ENCODE peak calls at places on chromosomes 4 and X, in eight cellular contexts. One of them, this sample, is unnamed.

GRCh38 chrX:30570505-30570904 is 7.1 kb downstream of the TASL start:
- DNase-seq in GM12865: peak
- DNase-seq in AG04449: no peak
- DNase-seq in right lobe of liver: no peak
- DNase-seq in fibroblast of mammary gland: peak
- DNase-seq in neural progenitor cell: no peak
- DNase-seq in stomach: no peak
- DNase-seq in HCT116: peak
- DNase-seq in this sample: no peak

GRCh38 chr4:16125571-16126445 is 42.0 kb upstream of the PROM1 start:
- DNase-seq in GM12865: no peak
- DNase-seq in AG04449: peak
- DNase-seq in right lobe of liver: no peak
- DNase-seq in fibroblast of mammary gland: no peak
- DNase-seq in neural progenitor cell: no peak
- DNase-seq in stomach: no peak
- DNase-seq in HCT116: no peak
- DNase-seq in this sample: no peak

GRCh38 chr4:107977482-107977881 is 12.2 kb upstream of the HADH start:
- DNase-seq in GM12865: no peak
- DNase-seq in AG04449: no peak
- DNase-seq in right lobe of liver: no peak
- DNase-seq in fibroblast of mammary gland: no peak
- DNase-seq in neural progenitor cell: no peak
- DNase-seq in stomach: no peak
- DNase-seq in HCT116: no peak
- DNase-seq in this sample: no peak

GRCh38 chr4:38673109-38673978 is 9.3 kb downstream of the KLF3 start:
- DNase-seq in GM12865: no peak
- DNase-seq in AG04449: no peak
- DNase-seq in right lobe of liver: peak
- DNase-seq in fibroblast of mammary gland: peak
- DNase-seq in neural progenitor cell: no peak
- DNase-seq in stomach: peak
- DNase-seq in HCT116: peak
- DNase-seq in this sample: no peak

GRCh38 chr4:8856835-8857590 is 14.6 kb downstream of the HMX1 start:
- DNase-seq in GM12865: no peak
- DNase-seq in AG04449: no peak
- DNase-seq in right lobe of liver: no peak
- DNase-seq in fibroblast of mammary gland: no peak
- DNase-seq in neural progenitor cell: peak
- DNase-seq in stomach: no peak
- DNase-seq in HCT116: no peak
- DNase-seq in this sample: no peak

GRCh38 chrX:48683411-48683982 is at the start of gene WAS:
- DNase-seq in GM12865: peak
- DNase-seq in AG04449: no peak
- DNase-seq in right lobe of liver: no peak
- DNase-seq in fibroblast of mammary gland: no peak
- DNase-seq in neural progenitor cell: no peak
- DNase-seq in stomach: no peak
- DNase-seq in HCT116: no peak
- DNase-seq in this sample: no peak

GRCh38 chr4:70761276-70761816 is 39.6 kb downstream of the RUFY3 start:
- DNase-seq in GM12865: no peak
- DNase-seq in AG04449: no peak
- DNase-seq in right lobe of liver: no peak
- DNase-seq in fibroblast of mammary gland: peak
- DNase-seq in neural progenitor cell: no peak
- DNase-seq in stomach: no peak
- DNase-seq in HCT116: no peak
- DNase-seq in this sample: no peak

GRCh38 chr4:168257663-168258235 is 60.8 kb downstream of the DDX60 start:
- DNase-seq in GM12865: no peak
- DNase-seq in AG04449: no peak
- DNase-seq in right lobe of liver: no peak
- DNase-seq in fibroblast of mammary gland: no peak
- DNase-seq in neural progenitor cell: no peak
- DNase-seq in stomach: no peak
- DNase-seq in HCT116: no peak
- DNase-seq in this sample: no peak

GRCh38 chrX:71095971-71096701 is 485 bp downstream of the FOXO4 start:
- DNase-seq in GM12865: peak
- DNase-seq in AG04449: no peak
- DNase-seq in right lobe of liver: no peak
- DNase-seq in fibroblast of mammary gland: peak
- DNase-seq in neural progenitor cell: peak
- DNase-seq in stomach: no peak
- DNase-seq in HCT116: peak
- DNase-seq in this sample: peak

GRCh38 chr4:169922632-169923276 is 103.4 kb downstream of the MFAP3L start:
- DNase-seq in GM12865: no peak
- DNase-seq in AG04449: no peak
- DNase-seq in right lobe of liver: peak
- DNase-seq in fibroblast of mammary gland: peak
- DNase-seq in neural progenitor cell: no peak
- DNase-seq in stomach: no peak
- DNase-seq in HCT116: no peak
- DNase-seq in this sample: no peak

GRCh38 chr4:186144596-186145569 is 40.4 kb downstream of the FAM149A start:
- DNase-seq in GM12865: peak
- DNase-seq in AG04449: no peak
- DNase-seq in right lobe of liver: peak
- DNase-seq in fibroblast of mammary gland: peak
- DNase-seq in neural progenitor cell: peak
- DNase-seq in stomach: peak
- DNase-seq in HCT116: no peak
- DNase-seq in this sample: peak

GRCh38 chr4:186146443-186146842 is 41.9 kb downstream of the FAM149A start:
- DNase-seq in GM12865: no peak
- DNase-seq in AG04449: no peak
- DNase-seq in right lobe of liver: no peak
- DNase-seq in fibroblast of mammary gland: no peak
- DNase-seq in neural progenitor cell: no peak
- DNase-seq in stomach: no peak
- DNase-seq in HCT116: no peak
- DNase-seq in this sample: no peak

GRCh38 chr4:186148335-186148975 is 42.9 kb upstream of the CYP4V2 start:
- DNase-seq in GM12865: no peak
- DNase-seq in AG04449: no peak
- DNase-seq in right lobe of liver: no peak
- DNase-seq in fibroblast of mammary gland: no peak
- DNase-seq in neural progenitor cell: no peak
- DNase-seq in stomach: no peak
- DNase-seq in HCT116: no peak
- DNase-seq in this sample: no peak

GRCh38 chr4:186149872-186150271 is 41.5 kb upstream of the CYP4V2 start:
- DNase-seq in GM12865: peak
- DNase-seq in AG04449: no peak
- DNase-seq in right lobe of liver: no peak
- DNase-seq in fibroblast of mammary gland: peak
- DNase-seq in neural progenitor cell: peak
- DNase-seq in stomach: peak
- DNase-seq in HCT116: no peak
- DNase-seq in this sample: no peak

GRCh38 chr4:186144180-186144579 is 39.7 kb downstream of the FAM149A start:
- DNase-seq in GM12865: peak
- DNase-seq in AG04449: no peak
- DNase-seq in right lobe of liver: peak
- DNase-seq in fibroblast of mammary gland: peak
- DNase-seq in neural progenitor cell: peak
- DNase-seq in stomach: no peak
- DNase-seq in HCT116: no peak
- DNase-seq in this sample: peak
- TF ChIP-seq CTCF in GM12865: no peak
- TF ChIP-seq CTCF in AG04449: no peak
- TF ChIP-seq CTCF in right lobe of liver: no peak
- TF ChIP-seq CTCF in fibroblast of mammary gland: no peak
- TF ChIP-seq CTCF in neural progenitor cell: peak
- TF ChIP-seq CTCF in stomach: no peak
- TF ChIP-seq CTCF in HCT116: no peak
- TF ChIP-seq CTCF in this sample: no peak

GRCh38 chrX:11672213-11672612 is 6.5 kb upstream of the ARHGAP6 start:
- DNase-seq in GM12865: no peak
- DNase-seq in AG04449: no peak
- DNase-seq in right lobe of liver: no peak
- DNase-seq in fibroblast of mammary gland: no peak
- DNase-seq in neural progenitor cell: no peak
- DNase-seq in stomach: no peak
- DNase-seq in HCT116: no peak
- DNase-seq in this sample: no peak

GRCh38 chrX:11683057-11683456 is 17.3 kb upstream of the ARHGAP6 start:
- DNase-seq in GM12865: no peak
- DNase-seq in AG04449: no peak
- DNase-seq in right lobe of liver: no peak
- DNase-seq in fibroblast of mammary gland: no peak
- DNase-seq in neural progenitor cell: no peak
- DNase-seq in stomach: no peak
- DNase-seq in HCT116: no peak
- DNase-seq in this sample: no peak

DNA sequence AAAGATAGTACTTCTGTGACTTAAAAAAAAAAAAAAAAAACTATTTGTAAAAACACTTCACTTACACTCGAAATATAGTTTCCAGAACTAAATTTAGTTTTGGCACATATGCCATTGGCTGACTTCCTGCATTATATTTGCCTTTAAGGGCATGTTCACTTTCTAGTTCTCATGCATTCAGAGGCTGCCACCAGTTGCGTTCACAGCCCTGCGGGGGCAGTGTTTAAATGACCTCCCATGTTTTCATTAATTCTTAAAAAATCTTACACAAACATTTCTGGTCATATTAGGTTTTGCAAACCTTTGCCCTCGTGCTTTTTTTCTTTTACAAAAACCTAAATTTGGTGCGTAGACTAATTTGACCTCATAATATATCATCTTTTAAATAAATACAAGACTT is 12.5 kb upstream of the ARHGAP6 start:
- DNase-seq in GM12865: peak
- DNase-seq in AG04449: no peak
- DNase-seq in right lobe of liver: no peak
- DNase-seq in fibroblast of mammary gland: no peak
- DNase-seq in neural progenitor cell: no peak
- DNase-seq in stomach: no peak
- DNase-seq in HCT116: no peak
- DNase-seq in this sample: no peak
- TF ChIP-seq CTCF in GM12865: peak
- TF ChIP-seq CTCF in AG04449: peak
- TF ChIP-seq CTCF in right lobe of liver: peak
- TF ChIP-seq CTCF in fibroblast of mammary gland: peak
- TF ChIP-seq CTCF in neural progenitor cell: peak
- TF ChIP-seq CTCF in stomach: no peak
- TF ChIP-seq CTCF in HCT116: peak
- TF ChIP-seq CTCF in this sample: peak

DNA sequence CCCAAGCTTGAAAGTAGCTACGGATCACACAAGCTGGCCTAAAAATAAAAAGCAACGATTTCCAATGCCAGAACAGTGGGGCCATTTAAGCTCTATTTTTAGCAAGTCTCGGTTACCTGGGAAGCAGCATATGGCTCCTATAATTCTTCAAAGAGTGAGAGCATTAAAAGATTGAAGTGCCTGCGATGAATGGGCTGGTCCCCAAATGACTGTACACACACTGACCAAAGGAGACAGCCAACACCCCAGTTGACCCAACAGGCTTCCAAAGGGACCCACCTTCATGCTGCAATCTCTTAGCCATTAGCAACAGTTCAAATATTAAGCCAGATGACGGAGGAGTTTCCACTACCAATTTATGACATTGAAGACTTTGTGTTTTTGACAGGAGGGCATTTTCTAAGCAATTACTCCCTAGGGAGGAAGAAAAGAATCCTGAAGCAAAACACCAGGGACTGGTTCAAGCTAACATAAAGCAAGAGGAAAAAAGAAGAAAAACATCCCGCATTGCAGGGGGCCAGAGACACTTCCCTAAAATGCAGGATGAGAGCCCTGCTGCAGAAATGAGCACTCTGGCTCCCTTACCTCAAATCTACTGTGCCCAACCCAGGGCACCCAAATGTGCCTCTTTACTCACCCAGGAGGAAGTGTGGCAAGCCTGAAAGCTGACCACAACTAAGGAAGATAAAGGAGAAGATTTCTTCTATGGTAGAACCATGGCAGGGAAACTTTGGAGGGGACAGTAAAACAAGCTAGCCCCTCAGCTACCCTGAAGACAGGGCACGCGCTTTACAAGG is 21.6 kb downstream of the SH3KBP1 start:
- DNase-seq in GM12865: peak
- DNase-seq in AG04449: no peak
- DNase-seq in right lobe of liver: no peak
- DNase-seq in fibroblast of mammary gland: no peak
- DNase-seq in neural progenitor cell: no peak
- DNase-seq in stomach: no peak
- DNase-seq in HCT116: no peak
- DNase-seq in this sample: no peak
- TF ChIP-seq CTCF in GM12865: no peak
- TF ChIP-seq CTCF in AG04449: no peak
- TF ChIP-seq CTCF in right lobe of liver: no peak
- TF ChIP-seq CTCF in fibroblast of mammary gland: no peak
- TF ChIP-seq CTCF in neural progenitor cell: no peak
- TF ChIP-seq CTCF in stomach: no peak
- TF ChIP-seq CTCF in HCT116: no peak
- TF ChIP-seq CTCF in this sample: no peak

DNA sequence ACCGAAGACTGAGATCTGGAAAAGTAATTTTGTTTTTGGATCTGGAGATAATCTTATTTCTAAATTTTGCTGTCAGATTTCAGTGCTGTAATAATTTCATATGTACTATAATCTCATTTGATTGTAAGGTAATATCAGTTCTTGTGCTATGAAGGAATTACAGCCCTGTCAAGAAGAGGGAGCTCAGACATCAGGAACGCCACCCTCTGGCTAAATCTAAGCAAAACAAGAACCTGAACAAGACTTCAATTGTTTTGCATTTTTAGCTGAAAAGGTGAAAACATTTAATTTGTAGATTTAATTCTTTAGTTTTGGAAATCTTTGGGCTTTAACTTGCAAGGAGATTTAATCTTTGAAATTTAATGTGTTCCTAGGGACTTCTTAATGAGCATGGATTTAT is 525.4 kb upstream of the HS3ST1 start:
- DNase-seq in GM12865: no peak
- DNase-seq in AG04449: no peak
- DNase-seq in right lobe of liver: no peak
- DNase-seq in fibroblast of mammary gland: peak
- DNase-seq in neural progenitor cell: peak
- DNase-seq in stomach: no peak
- DNase-seq in HCT116: peak
- DNase-seq in this sample: no peak
- TF ChIP-seq CTCF in GM12865: no peak
- TF ChIP-seq CTCF in AG04449: no peak
- TF ChIP-seq CTCF in right lobe of liver: peak
- TF ChIP-seq CTCF in fibroblast of mammary gland: peak
- TF ChIP-seq CTCF in neural progenitor cell: peak
- TF ChIP-seq CTCF in stomach: no peak
- TF ChIP-seq CTCF in HCT116: peak
- TF ChIP-seq CTCF in this sample: no peak

DNA sequence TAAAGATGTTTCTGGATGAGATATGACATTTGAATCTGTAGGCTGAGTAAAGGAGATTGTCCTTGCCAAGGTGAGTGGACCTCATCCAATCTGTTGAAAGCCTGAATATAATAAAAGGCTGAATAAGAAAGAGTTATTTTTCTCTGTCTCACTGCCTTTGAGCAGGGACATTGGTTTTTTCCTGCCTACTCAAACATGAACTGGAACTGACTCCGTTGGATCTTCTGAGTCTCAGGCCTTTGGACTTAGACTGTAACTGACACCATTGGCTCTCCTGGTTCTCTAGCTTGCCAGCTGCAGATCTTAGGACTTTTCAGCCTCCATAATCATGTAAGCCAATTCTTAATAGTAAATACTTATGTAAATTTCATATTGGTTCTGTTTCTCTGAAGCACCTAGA is 43.5 kb downstream of the PPEF2 start:
- DNase-seq in GM12865: no peak
- DNase-seq in AG04449: no peak
- DNase-seq in right lobe of liver: no peak
- DNase-seq in fibroblast of mammary gland: no peak
- DNase-seq in neural progenitor cell: no peak
- DNase-seq in stomach: no peak
- DNase-seq in HCT116: no peak
- DNase-seq in this sample: no peak
- TF ChIP-seq CTCF in GM12865: no peak
- TF ChIP-seq CTCF in AG04449: no peak
- TF ChIP-seq CTCF in right lobe of liver: no peak
- TF ChIP-seq CTCF in fibroblast of mammary gland: no peak
- TF ChIP-seq CTCF in neural progenitor cell: no peak
- TF ChIP-seq CTCF in stomach: no peak
- TF ChIP-seq CTCF in HCT116: no peak
- TF ChIP-seq CTCF in this sample: no peak